ENCODE peak calls at places on chromosomes 11 and 22, in five cellular contexts. X is stimulated activated CD4-positive, alpha-beta T cell treated with anti-CD3 and anti-CD28 coated beads, Interleukin-1b, Interleukin-23, amount 100 ng/mL, for 48 hours; J is A549; D is activated CD8-positive, alpha-beta memory T cell treated with anti-CD3 and anti-CD28 coated beads for 48 hours; R is GF-D8. Z is an unnamed sample.

GRCh38 chr22:28112548-28113043 is 193.5 kb upstream of the PITPNB start:
- DNase-seq in J (peak; percentile 47), D (no peak), R (no peak), X (no peak), Z (no peak)

GRCh38 chr11:64916040-64916847 is 765 bp downstream of the ATG2A start:
- DNase-seq in X (no peak), J (peak; percentile 76), R (no peak), D (no peak), Z (no peak)

GRCh38 chr22:21108379-21109115 is 62.8 kb downstream of the LRRC74B start:
- DNase-seq in D (no peak), X (no peak), J (peak; percentile 13), R (no peak), Z (no peak)

GRCh38 chr11:47282462-47282861 is 12.5 kb downstream of the MADD start:
- DNase-seq in X (no peak), R (no peak), D (no peak), J (no peak), Z (no peak)

GRCh38 chr11:72589802-72590761 is 84.1 kb downstream of the PDE2A start:
- DNase-seq in R (no peak), X (peak; percentile 51), J (peak; percentile 73), D (no peak), Z (no peak)

GRCh38 chr11:62896049-62896448 is 15.4 kb downstream of the SLC3A2 start:
- DNase-seq in R (no peak), X (no peak), J (no peak), D (no peak), Z (no peak)

GRCh38 chr11:112525844-112526590 is 265.4 kb upstream of the PLET1 start:
- DNase-seq in D (no peak), J (no peak), R (no peak), X (peak; percentile 9), Z (no peak)

GRCh38 chr22:49929553-49929979 is 11.1 kb downstream of the CRELD2 start:
- DNase-seq in J (no peak), X (peak; percentile 73), D (peak; percentile 75), R (no peak), Z (no peak)

GRCh38 chr11:102727890-102728289 is 3.1 kb upstream of the MMP8 start:
- DNase-seq in X (no peak), R (peak; percentile 49), D (no peak), J (no peak), Z (peak; percentile 63)

GRCh38 chr11:130798280-130798679 is 118.0 kb downstream of the SNX19 start:
- DNase-seq in X (no peak), J (peak; percentile 18), D (no peak), R (no peak), Z (no peak)

GRCh38 chr11:1295591-1295990 is 13.8 kb downstream of the TOLLIP start:
- DNase-seq in X (no peak), R (no peak), J (no peak), D (no peak), Z (no peak)

GRCh38 chr11:134069426-134069921 is 602 bp downstream of the JAM3 start:
- DNase-seq in J (no peak), X (no peak), R (no peak), D (no peak), Z (no peak)

GRCh38 chr11:92775277-92775676 is 194.2 kb upstream of the MTNR1B start:
- DNase-seq in X (no peak), D (no peak), R (no peak), J (no peak), Z (no peak)

GRCh38 chr11:134613646-134614045 is 201.6 kb upstream of the B3GAT1 start:
- DNase-seq in J (no peak), R (no peak), X (no peak), D (no peak), Z (no peak)

GRCh38 chr11:1649021-1649420 is 19.4 kb downstream of the KRTAP5-5 start:
- DNase-seq in D (no peak), X (no peak), R (no peak), J (no peak), Z (no peak)

GRCh38 chr11:108135845-108136599 is 14.7 kb downstream of the ACAT1 start:
- DNase-seq in J (peak; percentile 8), R (no peak), D (no peak), X (peak; percentile 38), Z (no peak)

GRCh38 chr22:49232319-49233067 is 595.2 kb downstream of the BRD1 start:
- DNase-seq in X (no peak), D (no peak), R (no peak), J (no peak), Z (no peak)

GRCh38 chr11:58905716-58906547 is 33.4 kb upstream of the GLYATL1 start:
- DNase-seq in J (peak; percentile 75), R (no peak), X (no peak), D (no peak), Z (no peak)

GRCh38 chr11:132088551-132088950 is 718.1 kb downstream of the NTM start:
- DNase-seq in R (no peak), D (no peak), X (no peak), J (no peak), Z (no peak)